ENCODE peak calls at places on chromosomes 5 and 9, in six cellular contexts. T, S, C, M, P and U are unnamed samples.
A peak's percentile ranks its signal among the peaks of the same experiment; 100 is the strongest.

GRCh38 chr5:36374275-36374862 is 72.7 kb upstream of the RANBP3L start:
- DNase-seq in T (no peak), S (peak; percentile 95), C (no peak), M (no peak), P (peak; percentile 92), U (peak; percentile 37)

GRCh38 chr5:80703747-80704146 is 49.0 kb upstream of the DHFR start:
- DNase-seq in T (no peak), S (no peak), C (no peak), M (no peak), P (no peak), U (no peak)

GRCh38 chr9:131190191-131190590 is 64.8 kb downstream of the NUP214 start:
- DNase-seq in T (no peak), S (no peak), C (no peak), M (no peak), P (no peak), U (no peak)

GRCh38 chr9:123478160-123478559 is 122.2 kb downstream of the CRB2 start:
- DNase-seq in T (no peak), S (no peak), C (no peak), M (no peak), P (no peak), U (no peak)

GRCh38 chr5:22560115-22560514 is 293.0 kb downstream of the CDH12 start:
- DNase-seq in T (no peak), S (peak; percentile 15), C (no peak), M (no peak), P (peak; percentile 68), U (no peak)

GRCh38 chr5:10828241-10828640 is 67.2 kb upstream of the DAP start:
- DNase-seq in T (no peak), S (peak; percentile 76), C (no peak), M (no peak), P (peak; percentile 21), U (peak; percentile 23)

GRCh38 chr5:80204808-80205614 is 50.8 kb downstream of the SERINC5 start:
- DNase-seq in T (no peak), S (no peak), C (no peak), M (no peak), P (no peak), U (no peak)

GRCh38 chr5:157689942-157690689 is 18.8 kb downstream of the C5orf52 start:
- DNase-seq in T (peak; percentile 48), S (no peak), C (no peak), M (peak; percentile 39), P (no peak), U (no peak)

GRCh38 chr5:177005619-177006264 is 837 bp downstream of the UIMC1 start:
- DNase-seq in T (peak; percentile 81), S (peak; percentile 73), C (no peak), M (peak; percentile 63), P (peak; percentile 74), U (peak; percentile 55)

GRCh38 chr9:36151306-36152210 is 15.0 kb downstream of the GLIPR2 start:
- DNase-seq in T (peak; percentile 91), S (peak; percentile 91), C (no peak), M (peak; percentile 80), P (no peak), U (peak; percentile 40)

GRCh38 chr9:129750010-129750409 is 2.8 kb downstream of the PTGES start:
- DNase-seq in T (no peak), S (no peak), C (no peak), M (no peak), P (peak; percentile 63), U (no peak)

GRCh38 chr5:143562935-143563334 is 159.4 kb upstream of the NR3C1 start:
- DNase-seq in T (no peak), S (no peak), C (no peak), M (no peak), P (no peak), U (no peak)

GRCh38 chr5:79983618-79984017 is 7.4 kb downstream of the MTX3 start:
- DNase-seq in T (no peak), S (no peak), C (no peak), M (no peak), P (no peak), U (no peak)

GRCh38 chr9:70479880-70480291 is 65.4 kb upstream of the KLF9 start:
- DNase-seq in T (no peak), S (peak; percentile 65), C (peak; percentile 26), M (no peak), P (peak; percentile 29), U (no peak)

GRCh38 chr9:81182421-81182820 is 506.9 kb downstream of the TLE1 start:
- DNase-seq in T (no peak), S (peak; percentile 81), C (no peak), M (no peak), P (no peak), U (peak; percentile 12)